ENCODE peak calls at places on chromosomes 3 and 15, in four cellular contexts. D is H1, A is SK-N-SH, T is K562. U is an unnamed sample.

GRCh38 chr15:73571346-73571745 is 61.8 kb downstream of the NPTN start:
- DNase-seq in T (no peak), D (no peak), A (no peak), U (no peak)

GRCh38 chr15:70245932-70246622 is 148.4 kb upstream of the TLE3 start:
- DNase-seq in D (no peak), T (no peak), A (no peak), U (peak; percentile 8)

GRCh38 chr3:5122030-5122740 is at the start of gene ARL8B:
- DNase-seq in T (peak; percentile 97), A (peak; percentile 97), D (peak; percentile 94), U (peak; percentile 87)

GRCh38 chr3:149650828-149651227 is 7.0 kb downstream of the WWTR1 start:
- DNase-seq in D (no peak), A (no peak), T (no peak), U (no peak)

GRCh38 chr3:137759505-137759904 is 4.6 kb upstream of the SOX14 start:
- DNase-seq in D (no peak), A (no peak), T (no peak), U (no peak)

GRCh38 chr3:48765376-48765775 is 48.4 kb upstream of the IP6K2 start:
- DNase-seq in A (peak; percentile 27), T (no peak), D (no peak), U (no peak)

GRCh38 chr3:41328916-41329315 is 129.6 kb downstream of the CTNNB1 start:
- DNase-seq in T (no peak), D (no peak), A (no peak), U (no peak)

GRCh38 chr3:57130426-57131209 is 34.5 kb downstream of the IL17RD start:
- DNase-seq in T (no peak), A (peak; percentile 81), D (peak; percentile 94), U (peak; percentile 96)

GRCh38 chr15:41377978-41378377 is 24.3 kb downstream of the NDUFAF1 start:
- DNase-seq in D (no peak), T (no peak), A (no peak), U (no peak)
- TF ChIP-seq TEAD4 in D (no peak), T (no peak), A (no peak), U (no peak)

DNA sequence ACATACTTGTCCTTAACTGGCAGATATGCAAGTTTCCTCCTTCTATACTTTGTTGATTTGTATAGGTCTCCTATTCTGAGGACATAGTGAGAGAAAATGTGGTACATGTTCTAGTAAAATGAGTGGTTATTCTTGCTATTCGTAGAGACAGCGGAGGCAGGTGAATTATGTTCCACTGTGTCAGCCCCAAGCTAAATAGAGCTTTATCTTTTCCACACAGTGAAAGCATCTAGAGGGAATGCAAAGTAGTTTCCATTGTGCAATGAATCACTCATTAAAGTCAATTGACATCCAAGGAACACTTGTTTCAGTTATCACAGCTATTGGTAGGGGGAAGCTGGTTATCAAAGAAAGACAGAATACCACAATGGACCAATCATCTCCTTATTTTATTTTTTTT is 262.4 kb downstream of the NLGN1 start:
- DNase-seq in T (no peak), A (no peak), D (no peak), U (no peak)
- TF ChIP-seq TEAD4 in T (no peak), A (no peak), D (no peak), U (no peak)

DNA sequence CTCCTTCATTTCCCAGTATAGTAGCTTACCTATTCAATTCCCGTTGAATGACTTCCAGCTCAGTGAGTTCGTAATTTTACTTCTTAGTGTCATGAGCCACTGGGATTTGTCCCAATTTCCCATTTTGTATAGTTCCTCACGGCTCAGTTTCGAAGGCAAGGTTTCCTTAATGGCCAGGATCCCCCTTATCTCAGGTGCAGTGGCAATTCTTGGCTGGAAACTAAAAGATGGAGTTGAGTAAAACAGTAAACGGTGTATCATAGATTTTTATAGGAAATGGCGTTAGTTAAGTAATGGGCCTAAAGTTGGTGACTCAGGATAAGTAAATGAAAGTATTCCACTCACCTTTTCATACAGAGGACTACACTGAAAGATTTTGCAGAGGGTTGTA is 522 bp upstream of the LMLN start:
- DNase-seq in D (no peak), T (no peak), A (no peak), U (no peak)
- TF ChIP-seq TEAD4 in D (no peak), T (no peak), A (no peak), U (no peak)

GRCh38 chr3:27423463-27423862 is 54.3 kb upstream of the NEK10 start:
- DNase-seq in D (no peak), A (peak; percentile 2), T (no peak), U (no peak)
- TF ChIP-seq TEAD4 in D (no peak), A (peak; percentile 29), T (no peak), U (no peak)

GRCh38 chr3:117606860-117607259 is 897.3 kb downstream of the TUSC7 start:
- DNase-seq in D (no peak), A (no peak), T (no peak), U (no peak)

GRCh38 chr3:117602054-117602644 is 892.6 kb downstream of the TUSC7 start:
- DNase-seq in T (no peak), D (no peak), A (no peak), U (no peak)

GRCh38 chr3:117600112-117600511 is 890.5 kb downstream of the TUSC7 start:
- DNase-seq in A (no peak), D (no peak), T (no peak), U (peak; percentile 15)

GRCh38 chr3:117600666-117601065 is 891.1 kb downstream of the TUSC7 start:
- DNase-seq in T (no peak), D (no peak), A (no peak), U (no peak)

DNA sequence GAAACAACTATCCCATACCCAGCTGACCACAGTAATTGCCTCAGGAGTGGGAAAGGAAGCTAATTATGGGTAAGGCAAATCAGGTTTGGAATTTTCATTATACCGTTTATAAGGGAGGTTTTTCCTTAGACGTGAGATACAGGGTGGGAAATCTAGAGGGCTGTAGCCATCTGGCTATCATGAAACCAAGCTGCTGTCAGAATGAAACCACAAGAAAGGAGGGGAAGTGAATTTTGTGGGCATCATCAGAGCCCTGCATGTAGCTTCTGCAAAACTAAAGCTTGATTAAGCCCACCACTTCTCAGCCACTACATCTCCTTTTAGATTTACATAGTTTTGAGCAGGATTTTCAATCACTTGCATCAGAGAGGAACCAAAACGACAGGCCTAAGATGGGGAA is 893.5 kb downstream of the TUSC7 start:
- DNase-seq in D (no peak), A (no peak), T (no peak), U (no peak)
- TF ChIP-seq TEAD4 in D (no peak), A (no peak), T (no peak), U (no peak)

GRCh38 chr3:3665546-3665945 is 133.7 kb upstream of the LRRN1 start:
- DNase-seq in T (no peak), A (no peak), D (no peak), U (no peak)

GRCh38 chr3:3666664-3667063 is 132.6 kb upstream of the LRRN1 start:
- DNase-seq in A (no peak), D (no peak), T (no peak), U (no peak)

GRCh38 chr3:3665961-3666640 is 133.1 kb upstream of the LRRN1 start:
- DNase-seq in T (no peak), A (no peak), D (no peak), U (no peak)

GRCh38 chr3:3662610-3663009 is 136.6 kb upstream of the LRRN1 start:
- DNase-seq in D (no peak), A (no peak), T (no peak), U (no peak)

DNA sequence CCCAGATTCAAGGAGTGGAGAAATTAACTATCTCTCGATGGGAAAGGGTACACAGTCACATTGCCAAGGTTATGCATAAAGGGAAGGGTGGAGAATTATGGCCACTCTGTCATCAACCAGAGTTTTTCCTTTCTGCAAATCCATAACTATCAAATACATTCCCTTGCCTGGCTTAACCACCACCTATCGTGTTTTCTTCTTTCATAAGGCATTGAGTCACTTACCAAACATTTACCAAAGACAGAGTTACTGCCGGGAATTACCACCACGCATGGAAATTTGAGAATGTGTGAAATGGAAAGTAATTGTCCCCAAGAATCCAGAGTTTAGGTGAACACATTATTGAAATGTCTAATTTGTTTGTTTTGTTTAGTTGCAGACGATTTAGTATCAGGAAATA is 134.3 kb upstream of the LRRN1 start:
- DNase-seq in D (no peak), A (no peak), T (no peak), U (no peak)
- TF ChIP-seq TEAD4 in D (no peak), A (no peak), T (no peak), U (no peak)

GRCh38 chr3:143002727-143003126 is 1.4 kb downstream of the U2SURP start:
- DNase-seq in D (no peak), A (no peak), T (no peak), U (no peak)
- TF ChIP-seq TEAD4 in D (no peak), A (no peak), T (no peak), U (no peak)

GRCh38 chr3:174859109-174859735 is at the start of gene NAALADL2:
- DNase-seq in T (no peak), D (no peak), A (no peak), U (no peak)

GRCh38 chr3:174855002-174855401 is 4.1 kb upstream of the NAALADL2 start:
- DNase-seq in A (no peak), T (no peak), D (no peak), U (no peak)

GRCh38 chr3:174857301-174857700 is 1.8 kb upstream of the NAALADL2 start:
- DNase-seq in D (no peak), T (no peak), A (no peak), U (no peak)

GRCh38 chr3:174859756-174860155 is 622 bp downstream of the NAALADL2 start:
- DNase-seq in A (no peak), D (no peak), T (no peak), U (no peak)

GRCh38 chr3:174858353-174858752 is 781 bp upstream of the NAALADL2 start:
- DNase-seq in D (no peak), A (no peak), T (no peak), U (no peak)
- TF ChIP-seq TEAD4 in D (no peak), A (no peak), T (no peak), U (no peak)

GRCh38 chr3:170745211-170745718 is 124.7 kb downstream of the RPL22L1 start:
- DNase-seq in A (no peak), D (no peak), T (no peak), U (no peak)
- TF ChIP-seq TEAD4 in A (peak; percentile 99), D (no peak), T (no peak), U (no peak)

GRCh38 chr15:94327356-94327936 is 96.1 kb downstream of the MCTP2 start:
- DNase-seq in A (peak; percentile 50), D (no peak), T (peak; percentile 16), U (no peak)
- TF ChIP-seq TEAD4 in A (no peak), D (no peak), T (no peak), U (no peak)